ENCODE peak calls at places on chromosomes 3 and 15, in five cellular contexts. X, P, O, D and W are unnamed samples.
A peak's percentile ranks its signal among the peaks of the same experiment; 100 is the strongest.

GRCh38 chr3:129608087-129608935 is 1.8 kb upstream of the PLXND1 start:
- DNase-seq in O (peak; percentile 69), D (peak; percentile 58), P (no peak), X (peak; percentile 61), W (no peak)

GRCh38 chr15:96122077-96123027 is 208.1 kb upstream of the NR2F2 start:
- DNase-seq in D (no peak), X (no peak), P (no peak), O (peak; percentile 48), W (no peak)

GRCh38 chr3:3783675-3784074 is 15.6 kb upstream of the LRRN1 start:
- DNase-seq in X (no peak), D (no peak), O (no peak), P (no peak), W (no peak)

GRCh38 chr3:63862804-63863149 is 828 bp downstream of the THOC7 start:
- DNase-seq in D (peak; percentile 28), O (no peak), X (no peak), P (no peak), W (no peak)

GRCh38 chr3:37163262-37164020 is 10.9 kb downstream of the LRRFIP2 start:
- DNase-seq in P (no peak), O (peak; percentile 82), X (peak; percentile 67), D (no peak), W (no peak)

GRCh38 chr3:188574885-188575284 is 420.9 kb downstream of the LPP start:
- DNase-seq in D (no peak), X (no peak), O (no peak), P (no peak), W (no peak)

GRCh38 chr3:23402728-23403505 is 199.8 kb downstream of the UBE2E2 start:
- DNase-seq in D (peak; percentile 63), X (no peak), O (no peak), P (no peak), W (no peak)

GRCh38 chr15:62770752-62771151 is 271.8 kb upstream of the TPM1 start:
- DNase-seq in X (peak; percentile 85), D (no peak), P (no peak), O (peak; percentile 94), W (peak; percentile 54)

GRCh38 chr15:67838789-67839332 is 984 bp downstream of the RNU6-1 start:
- DNase-seq in P (no peak), X (no peak), O (no peak), D (no peak), W (no peak)

GRCh38 chr15:91887921-91888373 is 34.4 kb downstream of the SLCO3A1 start:
- DNase-seq in P (no peak), O (no peak), D (no peak), X (no peak), W (no peak)

GRCh38 chr3:123920383-123920782 is 36.3 kb upstream of the MYLK start:
- DNase-seq in O (no peak), P (no peak), X (no peak), D (no peak), W (no peak)

GRCh38 chr3:36381311-36381956 is 1.1 kb downstream of the STAC start:
- DNase-seq in X (no peak), O (no peak), D (no peak), P (no peak), W (no peak)

GRCh38 chr3:189641776-189642175 is 10.6 kb downstream of the TP63 start:
- DNase-seq in X (no peak), O (no peak), D (no peak), P (no peak), W (no peak)

GRCh38 chr15:79610021-79610420 is 177.9 kb downstream of the MINAR1 start:
- DNase-seq in D (no peak), O (no peak), X (no peak), P (no peak), W (no peak)

GRCh38 chr3:132292062-132292461 is 25.1 kb upstream of the ACP3 start:
- DNase-seq in D (no peak), O (no peak), X (no peak), P (no peak), W (no peak)

GRCh38 chr15:36407647-36408046 is 171.8 kb upstream of the CDIN1 start:
- DNase-seq in D (no peak), P (no peak), X (peak; percentile 46), O (peak; percentile 63), W (peak; percentile 23)

GRCh38 chr3:94225176-94225742 is 162.4 kb downstream of the NSUN3 start:
- DNase-seq in X (no peak), O (no peak), D (no peak), P (no peak), W (no peak)

GRCh38 chr3:12107071-12107713 is 51.5 kb downstream of the TIMP4 start:
- DNase-seq in X (no peak), O (no peak), P (no peak), D (no peak), W (no peak)

GRCh38 chr15:99435138-99435695 is 130.6 kb upstream of the MEF2A start:
- DNase-seq in O (no peak), X (peak; percentile 29), P (no peak), D (peak; percentile 11), W (no peak)

GRCh38 chr15:83449250-83449671 is 2.1 kb downstream of the SH3GL3 start:
- DNase-seq in O (no peak), X (no peak), D (no peak), P (no peak), W (no peak)

GRCh38 chr3:3200632-3201212 is 21.2 kb upstream of the CRBN start:
- DNase-seq in D (peak; percentile 63), X (no peak), O (peak; percentile 62), P (peak; percentile 10), W (peak; percentile 13)

GRCh38 chr3:167318996-167319615 is 61.0 kb downstream of the ZBBX start:
- DNase-seq in D (no peak), P (no peak), X (no peak), O (no peak), W (no peak)

GRCh38 chr3:159856496-159857098 is 132.0 kb upstream of the IL12A start:
- DNase-seq in D (no peak), O (no peak), X (no peak), P (no peak), W (no peak)

GRCh38 chr15:89021224-89021623 is 67.0 kb upstream of the ABHD2 start:
- DNase-seq in O (no peak), D (no peak), P (no peak), X (no peak), W (no peak)

GRCh38 chr3:31105438-31106077 is 211.1 kb upstream of the GADL1 start:
- DNase-seq in X (peak; percentile 48), O (peak; percentile 95), P (no peak), D (no peak), W (peak; percentile 79)

GRCh38 chr15:58078591-58078990 is 13.1 kb upstream of the ALDH1A2 start:
- DNase-seq in O (no peak), D (no peak), P (no peak), X (no peak), W (no peak)

GRCh38 chr3:152718810-152719209 is 116.1 kb upstream of the P2RY1 start:
- DNase-seq in P (no peak), O (no peak), X (no peak), D (no peak), W (no peak)

GRCh38 chr3:82031576-82031975 is 270.1 kb upstream of the GBE1 start:
- DNase-seq in P (no peak), D (no peak), X (no peak), O (no peak), W (no peak)

GRCh38 chr3:135050536-135050935 is 255.5 kb downstream of the EPHB1 start:
- DNase-seq in D (no peak), X (no peak), O (no peak), P (no peak), W (no peak)

GRCh38 chr3:162764672-162765071 is 1268.1 kb downstream of the OTOL1 start:
- DNase-seq in P (no peak), X (no peak), D (no peak), O (no peak), W (no peak)

DNA sequence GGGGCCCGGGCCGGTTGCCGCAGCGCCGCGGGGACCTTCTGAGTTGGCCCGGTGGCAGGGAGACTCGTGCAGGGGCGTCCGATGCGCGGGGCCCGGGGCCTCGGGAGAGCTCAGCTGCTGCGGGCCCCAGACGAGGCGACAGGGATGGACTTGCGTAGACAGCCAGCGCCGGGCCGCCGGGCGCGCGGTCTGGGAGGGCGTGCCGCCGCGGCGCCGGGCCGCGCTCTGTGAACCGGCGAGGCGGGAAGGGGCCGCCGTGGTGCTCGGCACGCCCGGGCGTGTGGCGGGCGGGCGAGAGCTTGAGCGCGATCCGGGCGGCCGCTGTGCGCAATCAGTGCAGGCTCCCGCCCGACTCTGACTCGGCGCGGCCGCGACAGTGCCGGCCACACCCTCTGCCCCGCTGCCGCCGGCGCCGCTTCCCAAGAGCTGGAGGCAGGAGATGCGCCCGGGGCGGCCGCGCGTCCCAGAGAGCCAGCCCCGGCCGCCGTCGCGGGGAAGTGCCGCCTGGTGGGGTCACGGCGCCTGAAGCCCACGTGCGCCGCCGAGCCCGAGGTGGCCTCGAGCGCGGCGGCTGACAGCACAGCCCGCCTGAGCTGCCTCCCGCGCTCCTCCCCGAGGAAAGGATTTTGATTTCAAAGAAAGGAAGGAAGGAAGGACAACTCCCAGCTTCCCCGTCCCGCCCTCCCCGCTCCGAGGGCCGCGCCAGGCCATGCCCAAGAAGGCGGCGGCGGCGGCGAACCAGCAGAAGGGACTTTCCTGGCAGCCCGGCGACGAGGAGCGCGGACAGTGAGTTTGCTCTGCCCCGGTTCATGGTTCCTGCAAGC is 669 bp downstream of the TLNRD1 start:
- DNase-seq in X (peak; percentile 63), D (peak; percentile 51), P (peak; percentile 34), O (peak; percentile 35), W (no peak)
- H3K27ac ChIP-seq in X (peak overlapping the region; percentile 94), D (peak overlapping the region; percentile 65), P (peak overlapping the region; percentile 94), O (peak overlapping the region; percentile 77), W (peak overlapping the region; percentile 80)

GRCh38 chr15:41438206-41438605 is 21.3 kb downstream of the RTF1 start:
- DNase-seq in X (peak; percentile 67), D (no peak), O (peak; percentile 44), P (no peak), W (no peak)
- H3K27ac ChIP-seq in X (peak overlapping the region; percentile 67), D (no peak overlapping the region), O (no peak overlapping the region), P (no peak overlapping the region), W (peak overlapping the region; percentile 31)

GRCh38 chr3:155024006-155024638 is 56.0 kb upstream of the MME start:
- DNase-seq in D (no peak), O (no peak), P (no peak), X (no peak), W (no peak)
- H3K27ac ChIP-seq in D (no peak overlapping the region), O (no peak overlapping the region), P (no peak overlapping the region), X (peak overlapping the region; percentile 35), W (no peak overlapping the region)

DNA sequence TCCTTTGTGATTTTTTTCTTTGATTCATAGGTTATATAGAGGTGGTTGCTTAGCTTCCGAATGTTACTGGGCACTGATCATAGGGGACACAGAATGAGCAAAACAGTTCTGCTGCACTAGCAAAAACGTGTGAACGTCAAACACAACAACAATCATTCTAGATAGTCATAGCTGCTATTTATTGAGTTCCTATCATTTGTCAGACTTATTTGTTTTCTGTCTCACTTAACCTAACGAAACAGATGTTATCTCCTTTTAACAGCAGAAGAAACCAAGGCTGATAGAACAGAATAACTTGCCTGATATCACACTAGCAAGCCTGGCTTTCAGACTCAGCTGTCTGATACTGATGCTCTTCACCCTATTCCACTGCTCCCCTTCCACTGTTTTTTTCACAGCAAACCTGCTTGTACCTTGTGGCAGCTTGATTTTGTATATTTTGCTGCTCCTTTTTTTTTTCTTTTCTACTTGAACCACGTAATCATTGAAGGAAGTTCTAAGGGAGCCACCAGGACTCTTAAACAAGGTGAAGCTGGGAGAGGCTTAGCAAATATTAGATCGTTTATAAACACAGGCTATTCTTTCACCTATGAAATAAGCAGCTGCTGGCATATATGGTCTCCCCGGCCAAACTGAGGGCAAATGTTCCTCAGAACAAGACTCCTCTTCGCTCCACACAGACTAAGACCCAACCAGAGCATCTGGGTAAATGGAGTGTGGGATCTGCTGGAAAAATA is 78.8 kb downstream of the MCF2L2 start:
- DNase-seq in P (no peak), D (no peak), X (no peak), O (no peak), W (no peak)
- H3K27ac ChIP-seq in P (peak overlapping the region; percentile 15), D (no peak overlapping the region), X (no peak overlapping the region), O (no peak overlapping the region), W (no peak overlapping the region)